ENCODE peak calls at places on chromosomes 13 and 19, in ten cellular contexts. C is posterior cingulate gyrus; A is heart left ventricle; V is K562; U is endothelial cell of umbilical vein; L is activated CD8-positive, alpha-beta memory T cell treated with anti-CD3 and anti-CD28 coated beads, Interleukin-2, amount 50 U/mL, for 4 hours; G is stimulated activated CD8-positive, alpha-beta memory T cell treated with anti-CD3 and anti-CD28 coated beads, Interleukin-15, amount 100 ng/mL, for 24 hours; H is coronary artery; R is LoVo; J is SK-N-SH. B is an unnamed sample.

GRCh38 chr13:38759390-38759789 is 72.5 kb downstream of the FREM2 start:
- DNase-seq in U (no peak), G (no peak), H (no peak), R (no peak), C (no peak), L (no peak), J (no peak), V (no peak), A (no peak), B (no peak)

GRCh38 chr13:44906758-44907157 is 82.5 kb downstream of the NUFIP1 start:
- DNase-seq in V (no peak), H (no peak), R (no peak), C (peak), U (no peak), G (no peak), J (no peak), L (no peak), A (no peak), B (no peak)

GRCh38 chr13:111049791-111050538 is 65.1 kb upstream of the ARHGEF7 start:
- DNase-seq in G (no peak), J (peak), U (peak), H (peak), A (peak), V (peak), R (peak), C (peak), L (no peak), B (no peak)

GRCh38 chr13:31053098-31053497 is 108.6 kb downstream of the HSPH1 start:
- DNase-seq in R (peak), J (no peak), H (no peak), V (no peak), A (no peak), C (no peak), G (no peak), L (no peak), U (no peak), B (no peak)

GRCh38 chr13:75236774-75237173 is 245.2 kb downstream of the TBC1D4 start:
- DNase-seq in L (no peak), H (no peak), R (no peak), V (no peak), U (no peak), A (no peak), J (no peak), G (no peak), C (no peak), B (no peak)

GRCh38 chr13:51478418-51479198 is 25.8 kb upstream of the INTS6 start:
- DNase-seq in U (no peak), L (no peak), G (no peak), J (no peak), C (no peak), H (no peak), A (no peak), R (no peak), V (no peak), B (no peak)

GRCh38 chr13:40170982-40171381 is 495.5 kb downstream of the FOXO1 start:
- DNase-seq in J (no peak), C (no peak), L (peak), A (no peak), H (peak), R (no peak), V (no peak), G (no peak), U (no peak), B (no peak)

GRCh38 chr13:97256343-97256783 is 34.2 kb downstream of the MBNL2 start:
- DNase-seq in G (no peak), R (peak), J (no peak), L (no peak), A (no peak), V (peak), H (no peak), U (peak), C (no peak), B (peak)

GRCh38 chr13:105370011-105370645 is 1165.3 kb downstream of the EFNB2 start:
- DNase-seq in H (no peak), C (no peak), V (no peak), U (no peak), G (no peak), L (no peak), A (no peak), R (no peak), J (no peak), B (no peak)

GRCh38 chr13:46062190-46062589 is 9.6 kb upstream of the ZC3H13 start:
- DNase-seq in H (no peak), C (no peak), R (no peak), A (no peak), U (no peak), G (no peak), J (no peak), L (no peak), V (no peak), B (no peak)

GRCh38 chr13:92843549-92843948 is 383.1 kb upstream of the GPC6 start:
- DNase-seq in R (no peak), U (no peak), C (no peak), L (no peak), A (no peak), H (no peak), J (no peak), V (no peak), G (no peak), B (peak)

GRCh38 chr13:48862572-48862971 is 113.1 kb upstream of the FNDC3A start:
- DNase-seq in U (no peak), G (no peak), V (no peak), J (no peak), A (no peak), H (no peak), R (no peak), C (no peak), L (no peak), B (no peak)

GRCh38 chr19:54506079-54506478 is 3.4 kb downstream of the LAIR2 start:
- DNase-seq in R (no peak), G (no peak), J (no peak), V (no peak), H (no peak), U (no peak), C (no peak), A (no peak), L (no peak), B (no peak)

GRCh38 chr13:31209172-31209818 is 9.5 kb downstream of the B3GLCT start:
- DNase-seq in A (peak), L (no peak), G (no peak), V (peak), J (peak), C (peak), R (no peak), H (no peak), U (peak), B (no peak)

GRCh38 chr13:58085819-58086218 is 454.3 kb downstream of the PCDH17 start:
- DNase-seq in C (no peak), L (no peak), A (no peak), H (no peak), J (no peak), R (no peak), G (no peak), U (no peak), V (no peak), B (no peak)

GRCh38 chr13:21668665-21669599 is 1.9 kb upstream of the FGF9 start:
- DNase-seq in U (no peak), A (no peak), G (no peak), C (no peak), H (no peak), R (no peak), J (peak), L (peak), V (no peak), B (no peak)

GRCh38 chr19:35641515-35642151 is at the start of gene ETV2:
- DNase-seq in C (no peak), H (no peak), L (peak), J (peak), U (peak), V (peak), A (peak), R (no peak), G (no peak), B (no peak)

B was measured in SW 1271.